ENCODE peak calls at places on chromosomes 7 and 10, in four cellular contexts. One of them, this sample, is unnamed.

GRCh38 chr7:151818674-151819519 is 58.0 kb downstream of the PRKAG2 start:
- DNase-seq in HepG2: no peak
- DNase-seq in K562: no peak
- DNase-seq in GM12878: no peak
- DNase-seq in this sample: no peak

GRCh38 chr7:29783671-29784070 is 22.6 kb upstream of the WIPF3 start:
- DNase-seq in HepG2: no peak
- DNase-seq in K562: no peak
- DNase-seq in GM12878: no peak
- DNase-seq in this sample: no peak

GRCh38 chr10:110076559-110077318 is 69.0 kb downstream of the ADD3 start:
- DNase-seq in HepG2: peak
- DNase-seq in K562: peak
- DNase-seq in GM12878: peak
- DNase-seq in this sample: no peak

GRCh38 chr7:63080831-63081230 is 917.8 kb upstream of the ZNF722 start:
- DNase-seq in HepG2: no peak
- DNase-seq in K562: no peak
- DNase-seq in GM12878: no peak
- DNase-seq in this sample: no peak

GRCh38 chr10:91194497-91195179 is 25.8 kb upstream of the PCGF5 start:
- DNase-seq in HepG2: no peak
- DNase-seq in K562: no peak
- DNase-seq in GM12878: no peak
- DNase-seq in this sample: no peak

GRCh38 chr7:83276250-83276649 is 113.6 kb upstream of the PCLO start:
- DNase-seq in HepG2: no peak
- DNase-seq in K562: no peak
- DNase-seq in GM12878: no peak
- DNase-seq in this sample: no peak

GRCh38 chr10:110797416-110797815 is 74.3 kb upstream of the PDCD4 start:
- DNase-seq in HepG2: no peak
- DNase-seq in K562: no peak
- DNase-seq in GM12878: no peak
- DNase-seq in this sample: no peak

GRCh38 chr10:127151541-127151940 is 44.9 kb downstream of the INSYN2A start:
- DNase-seq in HepG2: no peak
- DNase-seq in K562: no peak
- DNase-seq in GM12878: no peak
- DNase-seq in this sample: no peak

GRCh38 chr10:80260295-80261243 is 28.9 kb downstream of the MAT1A start:
- DNase-seq in HepG2: peak
- DNase-seq in K562: peak
- DNase-seq in GM12878: no peak
- DNase-seq in this sample: peak

GRCh38 chr7:137298464-137298794 is 45.1 kb downstream of the PTN start:
- DNase-seq in HepG2: no peak
- DNase-seq in K562: no peak
- DNase-seq in GM12878: no peak
- DNase-seq in this sample: no peak

GRCh38 chr10:102396751-102397151 is 1.2 kb downstream of the NFKB2 start:
- DNase-seq in HepG2: no peak
- DNase-seq in K562: no peak
- DNase-seq in GM12878: no peak
- DNase-seq in this sample: no peak

GRCh38 chr7:25031432-25031831 is 51.5 kb upstream of the OSBPL3 start:
- DNase-seq in HepG2: peak
- DNase-seq in K562: no peak
- DNase-seq in GM12878: no peak
- DNase-seq in this sample: no peak

GRCh38 chr7:83211685-83212084 is 49.0 kb upstream of the PCLO start:
- DNase-seq in HepG2: no peak
- DNase-seq in K562: no peak
- DNase-seq in GM12878: no peak
- DNase-seq in this sample: no peak

GRCh38 chr7:131581241-131582157 is 25.1 kb upstream of the PODXL start:
- DNase-seq in HepG2: no peak
- DNase-seq in K562: no peak
- DNase-seq in GM12878: no peak
- DNase-seq in this sample: no peak

GRCh38 chr10:113987805-113988204 is 55.9 kb upstream of the ADRB1 start:
- DNase-seq in HepG2: no peak
- DNase-seq in K562: no peak
- DNase-seq in GM12878: no peak
- DNase-seq in this sample: no peak

GRCh38 chr10:68397005-68397404 is 10.1 kb downstream of the RUFY2 start:
- DNase-seq in HepG2: no peak
- DNase-seq in K562: no peak
- DNase-seq in GM12878: no peak
- DNase-seq in this sample: no peak

GRCh38 chr7:48964074-48964473 is 39.7 kb downstream of the CDC14C start:
- DNase-seq in HepG2: no peak
- DNase-seq in K562: no peak
- DNase-seq in GM12878: no peak
- DNase-seq in this sample: no peak

GRCh38 chr10:34031410-34031809 is 696.9 kb upstream of the NRP1 start:
- DNase-seq in HepG2: no peak
- DNase-seq in K562: no peak
- DNase-seq in GM12878: no peak
- DNase-seq in this sample: no peak

GRCh38 chr7:84422790-84423189 is 228.2 kb upstream of the SEMA3A start:
- DNase-seq in HepG2: no peak
- DNase-seq in K562: no peak
- DNase-seq in GM12878: no peak
- DNase-seq in this sample: no peak

GRCh38 chr7:132441935-132442334 is 134.3 kb downstream of the PLXNA4 start:
- DNase-seq in HepG2: no peak
- DNase-seq in K562: no peak
- DNase-seq in GM12878: no peak
- DNase-seq in this sample: no peak

GRCh38 chr10:130967161-130967560 is 344.4 kb downstream of the TCERG1L start:
- DNase-seq in HepG2: no peak
- DNase-seq in K562: no peak
- DNase-seq in GM12878: no peak
- DNase-seq in this sample: no peak

GRCh38 chr7:94394399-94395140 is at the start of gene COL1A2:
- DNase-seq in HepG2: no peak
- DNase-seq in K562: peak
- DNase-seq in GM12878: no peak
- DNase-seq in this sample: no peak

GRCh38 chr7:138992052-138992531 is 10.9 kb upstream of the KIAA1549 start:
- DNase-seq in HepG2: no peak
- DNase-seq in K562: no peak
- DNase-seq in GM12878: no peak
- DNase-seq in this sample: no peak

GRCh38 chr7:93923946-93924345 is 2.4 kb downstream of the GNG11 start:
- DNase-seq in HepG2: no peak
- DNase-seq in K562: no peak
- DNase-seq in GM12878: no peak
- DNase-seq in this sample: no peak

GRCh38 chr7:112665709-112666108 is 124.5 kb downstream of the TMEM168 start:
- DNase-seq in HepG2: no peak
- DNase-seq in K562: no peak
- DNase-seq in GM12878: no peak
- DNase-seq in this sample: no peak

GRCh38 chr10:124290095-124290795 is 128.5 kb downstream of the OAT start:
- DNase-seq in HepG2: no peak
- DNase-seq in K562: peak
- DNase-seq in GM12878: peak
- DNase-seq in this sample: no peak

GRCh38 chr7:24441331-24442059 is 131.8 kb upstream of the PALS2 start:
- DNase-seq in HepG2: no peak
- DNase-seq in K562: no peak
- DNase-seq in GM12878: no peak
- DNase-seq in this sample: no peak

GRCh38 chr7:14835399-14835798 is 67.2 kb downstream of the DGKB start:
- DNase-seq in HepG2: no peak
- DNase-seq in K562: no peak
- DNase-seq in GM12878: no peak
- DNase-seq in this sample: no peak
- TF ChIP-seq TARDBP in HepG2: no peak
- TF ChIP-seq TARDBP in K562: no peak
- TF ChIP-seq TARDBP in GM12878: no peak
- TF ChIP-seq TARDBP in this sample: no peak

DNA sequence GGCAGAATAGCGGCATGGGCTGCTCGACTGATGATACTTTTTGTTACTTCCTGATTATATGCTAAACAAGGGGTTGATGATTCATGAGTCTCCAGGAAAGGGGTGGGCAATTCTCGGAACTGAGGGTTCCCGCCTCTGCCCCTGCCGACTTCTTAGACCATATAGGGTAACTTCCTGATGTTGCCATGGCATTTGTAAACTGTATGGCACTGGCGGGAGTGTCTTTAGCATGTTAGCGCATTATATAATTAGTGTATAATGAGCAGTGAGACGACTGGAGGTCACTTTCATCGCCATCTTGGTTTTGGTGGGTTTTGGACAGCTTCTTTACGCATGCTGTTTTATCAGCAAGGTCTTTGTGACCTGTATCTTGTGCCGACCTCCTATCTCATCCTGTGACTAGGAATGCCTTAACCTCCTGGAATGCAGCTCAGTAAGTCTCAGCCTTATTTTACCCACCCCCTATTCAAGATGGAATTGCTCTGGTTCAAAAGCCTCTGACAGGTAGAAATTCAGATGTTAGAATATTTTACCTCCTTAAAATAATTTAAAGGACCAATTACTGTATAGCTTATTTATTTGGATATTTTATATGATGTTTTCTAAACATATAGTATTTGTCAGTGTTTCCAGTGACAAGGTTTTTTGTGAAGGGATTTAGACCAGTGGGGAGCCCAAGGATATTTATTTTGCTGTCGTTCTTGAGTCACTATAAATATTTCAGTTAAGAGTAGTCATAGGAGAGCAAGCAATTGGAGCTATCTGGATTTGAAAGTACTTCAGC is 90.1 kb upstream of the PIK3CG start:
- DNase-seq in HepG2: no peak
- DNase-seq in K562: peak
- DNase-seq in GM12878: no peak
- DNase-seq in this sample: no peak
- TF ChIP-seq TARDBP in HepG2: no peak
- TF ChIP-seq TARDBP in K562: no peak
- TF ChIP-seq TARDBP in GM12878: no peak
- TF ChIP-seq TARDBP in this sample: no peak

GRCh38 chr10:10807106-10807505 is 210.6 kb upstream of the CELF2 start:
- DNase-seq in HepG2: no peak
- DNase-seq in K562: no peak
- DNase-seq in GM12878: no peak
- DNase-seq in this sample: no peak

GRCh38 chr10:10814103-10814502 is 203.6 kb upstream of the CELF2 start:
- DNase-seq in HepG2: no peak
- DNase-seq in K562: no peak
- DNase-seq in GM12878: no peak
- DNase-seq in this sample: no peak

GRCh38 chr10:10816453-10816852 is 201.2 kb upstream of the CELF2 start:
- DNase-seq in HepG2: no peak
- DNase-seq in K562: no peak
- DNase-seq in GM12878: no peak
- DNase-seq in this sample: no peak

GRCh38 chr10:10811562-10811961 is 206.1 kb upstream of the CELF2 start:
- DNase-seq in HepG2: no peak
- DNase-seq in K562: no peak
- DNase-seq in GM12878: no peak
- DNase-seq in this sample: no peak
- TF ChIP-seq TARDBP in HepG2: no peak
- TF ChIP-seq TARDBP in K562: no peak
- TF ChIP-seq TARDBP in GM12878: no peak
- TF ChIP-seq TARDBP in this sample: no peak

DNA sequence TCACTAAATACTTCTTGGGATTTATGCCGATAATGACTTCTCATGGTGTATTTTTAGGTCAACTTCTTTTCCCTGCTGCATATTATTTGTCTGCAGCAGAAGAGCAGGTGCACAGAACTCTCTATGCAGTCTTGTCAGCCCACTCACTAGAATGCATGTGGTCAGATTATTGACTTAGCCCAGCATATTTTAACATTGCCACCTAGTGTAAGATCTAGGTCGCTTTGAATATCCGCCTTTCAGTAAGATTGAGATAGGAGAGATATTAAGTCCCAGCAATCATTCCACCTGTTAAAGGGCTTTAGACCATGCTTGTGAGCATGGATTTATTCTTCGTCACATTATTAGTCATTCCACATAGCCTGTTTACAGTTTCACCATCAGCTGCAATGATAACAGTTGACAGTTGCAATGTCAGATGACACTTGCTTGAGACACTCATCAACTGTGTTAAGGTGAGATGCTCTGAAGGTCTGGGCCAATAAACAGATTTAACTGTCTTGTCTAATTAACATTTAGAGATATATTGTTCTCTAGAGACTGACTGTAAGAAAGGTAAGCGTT is 491.7 kb downstream of the ARL4A start:
- DNase-seq in HepG2: peak
- DNase-seq in K562: peak
- DNase-seq in GM12878: no peak
- DNase-seq in this sample: peak
- TF ChIP-seq TARDBP in HepG2: no peak
- TF ChIP-seq TARDBP in K562: no peak
- TF ChIP-seq TARDBP in GM12878: no peak
- TF ChIP-seq TARDBP in this sample: no peak